ENCODE peak calls at places on chromosomes 7 and 10, in nine cellular contexts. S is stimulated activated CD4-positive, alpha-beta T cell treated with anti-CD3 and anti-CD28 coated beads, Interleukin-2, amount 100 ng/mL, for 48 hours; X is WERI-Rb-1; Z is NCI-H187; P is NCI-H2081; Q is NAMALWA; B is amniotic epithelial cell; I is CD4-positive, CD25-positive, alpha-beta regulatory T cell; H is upper lobe of right lung. N is an unnamed sample.

GRCh38 chr7:83475403-83475802 is 173.5 kb downstream of the SEMA3E start:
- DNase-seq in S (no peak), X (peak), Z (no peak), P (no peak), Q (no peak), B (no peak), I (no peak), H (no peak), N (no peak)

GRCh38 chr10:23556727-23557440 is 118.0 kb downstream of the OTUD1 start:
- DNase-seq in S (no peak), X (no peak), Z (no peak), P (no peak), Q (no peak), B (peak), I (no peak), H (no peak), N (no peak)

GRCh38 chr10:36254191-36254590 is 612.1 kb upstream of the FZD8 start:
- DNase-seq in S (no peak), X (no peak), Z (no peak), P (no peak), Q (no peak), B (no peak), I (no peak), H (no peak), N (peak)

GRCh38 chr7:148503900-148504487 is 86.6 kb upstream of the C7orf33 start:
- DNase-seq in S (no peak), X (no peak), Z (no peak), P (peak), Q (peak), B (peak), I (peak), H (no peak), N (no peak)

GRCh38 chr7:78476851-78477405 is 678.4 kb downstream of the PHTF2 start:
- DNase-seq in S (no peak), X (no peak), Z (no peak), P (no peak), Q (no peak), B (no peak), I (no peak), H (no peak), N (no peak)

GRCh38 chr10:22476601-22477364 is 131.5 kb downstream of the SPAG6 start:
- DNase-seq in S (no peak), X (no peak), Z (no peak), P (no peak), Q (no peak), B (no peak), I (no peak), H (no peak), N (no peak)

GRCh38 chr10:22713853-22714523 is 390 bp downstream of the PIP4K2A start:
- DNase-seq in S (peak), X (peak), Z (no peak), P (no peak), Q (peak), B (no peak), I (peak), H (peak), N (no peak)

GRCh38 chr7:31098606-31099360 is 46.7 kb downstream of the ADCYAP1R1 start:
- DNase-seq in S (no peak), X (no peak), Z (no peak), P (no peak), Q (no peak), B (no peak), I (no peak), H (peak), N (no peak)

GRCh38 chr10:6579904-6580278 is at the start of gene PRKCQ:
- DNase-seq in S (no peak), X (no peak), Z (no peak), P (peak), Q (no peak), B (peak), I (no peak), H (no peak), N (no peak)

GRCh38 chr7:106110238-106110560 is 1.9 kb downstream of the SYPL1 start:
- DNase-seq in S (no peak), X (no peak), Z (no peak), P (no peak), Q (peak), B (no peak), I (no peak), H (no peak), N (no peak)

GRCh38 chr7:141288626-141289025 is 214.8 kb downstream of the TMEM178B start:
- DNase-seq in S (no peak), X (no peak), Z (no peak), P (no peak), Q (no peak), B (no peak), I (no peak), H (no peak), N (no peak)

GRCh38 chr10:68178592-68178991 is 53.3 kb downstream of the ATOH7 start:
- DNase-seq in S (no peak), X (no peak), Z (no peak), P (no peak), Q (no peak), B (no peak), I (no peak), H (no peak), N (no peak)

GRCh38 chr7:137045573-137045972 is 177.1 kb downstream of the CHRM2 start:
- DNase-seq in S (no peak), X (no peak), Z (no peak), P (no peak), Q (no peak), B (no peak), I (no peak), H (no peak), N (no peak)

GRCh38 chr10:66983482-66983818 is 57.6 kb downstream of the LRRTM3 start:
- DNase-seq in S (no peak), X (no peak), Z (no peak), P (no peak), Q (no peak), B (no peak), I (no peak), H (no peak), N (no peak)

GRCh38 chr10:85643171-85643838 is 723.3 kb downstream of the GRID1 start:
- DNase-seq in S (no peak), X (no peak), Z (no peak), P (no peak), Q (no peak), B (no peak), I (no peak), H (no peak), N (no peak)

GRCh38 chr10:72690071-72690755 is 1.7 kb upstream of the MCU start:
- DNase-seq in S (no peak), X (no peak), Z (no peak), P (no peak), Q (no peak), B (no peak), I (no peak), H (no peak), N (no peak)

GRCh38 chr10:12702215-12702614 is 299.3 kb downstream of the CCDC3 start:
- DNase-seq in S (no peak), X (no peak), Z (no peak), P (no peak), Q (no peak), B (no peak), I (no peak), H (no peak), N (no peak)

GRCh38 chr10:17585001-17585400 is 32.2 kb downstream of the HACD1 start:
- DNase-seq in S (no peak), X (no peak), Z (no peak), P (no peak), Q (no peak), B (no peak), I (no peak), H (no peak), N (no peak)

GRCh38 chr10:53836638-53837037 is 964.4 kb downstream of the PCDH15 start:
- DNase-seq in S (no peak), X (no peak), Z (no peak), P (no peak), Q (no peak), B (peak), I (no peak), H (no peak), N (no peak)

GRCh38 chr10:118562877-118563276 is 32.6 kb downstream of the PRLHR start:
- DNase-seq in S (no peak), X (no peak), Z (no peak), P (no peak), Q (no peak), B (no peak), I (no peak), H (no peak), N (no peak)

GRCh38 chr7:26399309-26399610 is 107.6 kb downstream of the SNX10 start:
- DNase-seq in S (no peak), X (peak), Z (no peak), P (peak), Q (no peak), B (no peak), I (no peak), H (no peak), N (no peak)

GRCh38 chr7:75711076-75711475 is 27.7 kb downstream of the HIP1 start:
- DNase-seq in S (no peak), X (no peak), Z (no peak), P (no peak), Q (no peak), B (peak), I (no peak), H (no peak), N (no peak)

GRCh38 chr10:6602700-6603084 is 22.6 kb upstream of the PRKCQ start:
- DNase-seq in S (no peak), X (no peak), Z (no peak), P (no peak), Q (no peak), B (no peak), I (no peak), H (no peak), N (no peak)

GRCh38 chr7:6294839-6295238 is 22.4 kb upstream of the CYTH3 start:
- DNase-seq in S (no peak), X (no peak), Z (peak), P (no peak), Q (no peak), B (no peak), I (no peak), H (no peak), N (no peak)

GRCh38 chr7:96174812-96175211 is 147.1 kb downstream of the SLC25A13 start:
- DNase-seq in S (no peak), X (no peak), Z (no peak), P (peak), Q (no peak), B (no peak), I (no peak), H (no peak), N (no peak)

GRCh38 chr7:88888684-88889083 is 93.1 kb upstream of the TEX47 start:
- DNase-seq in S (no peak), X (no peak), Z (no peak), P (no peak), Q (no peak), B (no peak), I (no peak), H (no peak), N (no peak)

GRCh38 chr7:79340212-79340611 is 113.3 kb downstream of the MAGI2 start:
- DNase-seq in S (no peak), X (no peak), Z (no peak), P (no peak), Q (no peak), B (no peak), I (no peak), H (no peak), N (no peak)

GRCh38 chr10:69409968-69410367 is 6.8 kb downstream of the TACR2 start:
- DNase-seq in S (no peak), X (no peak), Z (no peak), P (no peak), Q (peak), B (no peak), I (no peak), H (no peak), N (no peak)

GRCh38 chr7:2622869-2623697 is 8.7 kb upstream of the TTYH3 start:
- DNase-seq in S (no peak), X (no peak), Z (no peak), P (no peak), Q (no peak), B (no peak), I (no peak), H (peak), N (no peak)

GRCh38 chr10:93113042-93113441 is 39.3 kb downstream of the CYP26A1 start:
- DNase-seq in S (no peak), X (no peak), Z (no peak), P (no peak), Q (no peak), B (no peak), I (no peak), H (no peak), N (no peak)

N was measured in breast epithelium.